ENCODE peak calls at places on chromosomes 7 and 10, in four cellular contexts. E is fibroblast of pulmonary artery, D is A673, Y is choroid plexus epithelial cell. G is an unnamed sample.

GRCh38 chr7:137970263-137970975 is 31.5 kb downstream of the CREB3L2 start:
- DNase-seq in Y (peak; percentile 93), E (peak; percentile 86), D (no peak), G (no peak)

GRCh38 chr10:124558901-124559321 is 97.3 kb downstream of the LHPP start:
- DNase-seq in E (peak; percentile 4), D (no peak), Y (peak; percentile 35), G (no peak)

GRCh38 chr7:69457912-69458491 is 140.3 kb upstream of the AUTS2 start:
- DNase-seq in E (peak; percentile 4), D (peak; percentile 68), Y (no peak), G (no peak)

GRCh38 chr10:117439243-117439912 is 64.1 kb upstream of the PDZD8 start:
- DNase-seq in D (no peak), E (peak; percentile 85), Y (peak; percentile 57), G (no peak)

GRCh38 chr10:34824870-34825269 is 9.8 kb upstream of the PARD3 start:
- DNase-seq in Y (no peak), E (no peak), D (no peak), G (peak; percentile 14)

GRCh38 chr10:36172574-36172973 is 530.5 kb upstream of the FZD8 start:
- DNase-seq in D (no peak), E (peak; percentile 69), Y (peak; percentile 79), G (no peak)

GRCh38 chr7:100493476-100494264 is 9.9 kb downstream of the NYAP1 start:
- DNase-seq in D (no peak), E (no peak), Y (peak; percentile 37), G (peak; percentile 51)

GRCh38 chr10:24463683-24464426 is 254.9 kb downstream of the KIAA1217 start:
- DNase-seq in Y (peak; percentile 83), E (peak; percentile 77), D (peak; percentile 91), G (no peak)

GRCh38 chr7:74262639-74263398 is 8.6 kb upstream of the RFC2 start:
- DNase-seq in D (no peak), Y (no peak), E (no peak), G (no peak)

GRCh38 chr7:24727165-24728120 is 29.8 kb downstream of the GSDME start:
- DNase-seq in D (no peak), Y (peak; percentile 26), E (peak; percentile 53), G (no peak)

GRCh38 chr10:24457661-24458318 is 248.9 kb downstream of the KIAA1217 start:
- DNase-seq in D (no peak), E (peak; percentile 30), Y (peak; percentile 54), G (no peak)

GRCh38 chr7:94043299-94043698 is 39.1 kb upstream of the BET1 start:
- DNase-seq in E (peak; percentile 74), Y (peak; percentile 70), D (no peak), G (no peak)

GRCh38 chr10:6916601-6917000 is 336.5 kb upstream of the PRKCQ start:
- DNase-seq in Y (no peak), D (no peak), E (no peak), G (no peak)

GRCh38 chr10:12605580-12606405 is 256.4 kb downstream of the CAMK1D start:
- DNase-seq in E (peak; percentile 7), D (no peak), Y (peak; percentile 74), G (no peak)

GRCh38 chr7:11841657-11842056 is 9.7 kb upstream of the THSD7A start:
- DNase-seq in D (no peak), E (no peak), Y (no peak), G (no peak)

GRCh38 chr7:828793-829561 is 3.3 kb upstream of the SUN1 start:
- DNase-seq in E (no peak), Y (no peak), D (no peak), G (no peak)

GRCh38 chr10:72274730-72275350 is 1.1 kb downstream of the DDIT4 start:
- DNase-seq in D (no peak), E (peak; percentile 82), Y (peak; percentile 85), G (peak; percentile 67)

GRCh38 chr10:34124522-34125035 is 690.5 kb downstream of the PARD3 start:
- DNase-seq in D (peak; percentile 57), E (peak; percentile 57), Y (peak; percentile 52), G (no peak)

GRCh38 chr10:119516381-119517234 is 25.9 kb downstream of the RGS10 start:
- DNase-seq in Y (peak; percentile 75), D (peak; percentile 47), E (no peak), G (no peak)

GRCh38 chr7:107660381-107661080 is at the start of gene SLC26A4:
- DNase-seq in D (no peak), Y (no peak), E (no peak), G (peak; percentile 4)

GRCh38 chr10:132065491-132066105 is at the start of gene JAKMIP3:
- DNase-seq in D (peak; percentile 76), E (peak; percentile 91), Y (peak; percentile 95), G (no peak)

GRCh38 chr7:80134536-80135305 is at the start of gene GNAI1:
- DNase-seq in E (peak; percentile 83), Y (peak; percentile 84), D (peak; percentile 84), G (peak; percentile 91)

GRCh38 chr7:70334883-70335282 is 736.6 kb downstream of the AUTS2 start:
- DNase-seq in D (no peak), Y (no peak), E (no peak), G (no peak)

GRCh38 chr10:29305031-29305335 is 16.1 kb downstream of the LYZL1 start:
- DNase-seq in Y (no peak), E (no peak), D (no peak), G (no peak)

GRCh38 chr7:152899482-152900166 is 140.1 kb downstream of the ACTR3B start:
- DNase-seq in E (no peak), D (peak; percentile 23), Y (peak; percentile 3), G (no peak)

GRCh38 chr10:58358947-58359346 is 24.1 kb downstream of the UBE2D1 start:
- DNase-seq in E (no peak), D (no peak), Y (no peak), G (no peak)

GRCh38 chr7:124764847-124765400 is 668 bp downstream of the GPR37 start:
- DNase-seq in D (peak; percentile 14), E (no peak), Y (peak; percentile 8), G (peak; percentile 29)

GRCh38 chr7:53811555-53812079 is 730.6 kb upstream of the VSTM2A start:
- DNase-seq in Y (peak; percentile 13), E (no peak), D (no peak), G (no peak)

GRCh38 chr7:20310963-20311742 is 19.5 kb upstream of the ITGB8 start:
- DNase-seq in Y (peak; percentile 82), D (peak; percentile 57), E (peak; percentile 81), G (no peak)

GRCh38 chr10:98312349-98312748 is 44.4 kb upstream of the LOXL4 start:
- DNase-seq in Y (no peak), D (no peak), E (no peak), G (no peak)

GRCh38 chr7:55568613-55569268 is 3.6 kb downstream of the VOPP1 start:
- DNase-seq in D (no peak), E (peak; percentile 38), Y (peak; percentile 61), G (no peak)
- TF ChIP-seq CTCF in D (no peak), E (peak; percentile 12), Y (peak; percentile 38), G (no peak)

GRCh38 chr10:120961720-120962259 is 110.6 kb downstream of the WDR11 start:
- DNase-seq in D (no peak), Y (no peak), E (no peak), G (no peak)
- TF ChIP-seq CTCF in D (no peak), Y (no peak), E (no peak), G (no peak)

GRCh38 chr7:142711722-142712616 is 37.3 kb upstream of the PRSS1 start:
- DNase-seq in Y (peak; percentile 58), D (peak; percentile 15), E (peak; percentile 55), G (no peak)
- TF ChIP-seq CTCF in Y (peak; percentile 78), D (peak; percentile 73), E (peak; percentile 78), G (peak; percentile 54)

GRCh38 chr10:43318978-43319965 is 52.2 kb upstream of the FXYD4 start:
- DNase-seq in Y (no peak), E (no peak), D (no peak), G (no peak)
- TF ChIP-seq CTCF in Y (no peak), E (no peak), D (no peak), G (no peak)

GRCh38 chr10:113616244-113617074 is 47.4 kb downstream of the NRAP start:
- DNase-seq in D (peak; percentile 54), E (peak; percentile 2), Y (peak; percentile 20), G (peak; percentile 11)
- TF ChIP-seq CTCF in D (peak; percentile 81), E (peak; percentile 28), Y (peak; percentile 52), G (peak; percentile 36)

DNA sequence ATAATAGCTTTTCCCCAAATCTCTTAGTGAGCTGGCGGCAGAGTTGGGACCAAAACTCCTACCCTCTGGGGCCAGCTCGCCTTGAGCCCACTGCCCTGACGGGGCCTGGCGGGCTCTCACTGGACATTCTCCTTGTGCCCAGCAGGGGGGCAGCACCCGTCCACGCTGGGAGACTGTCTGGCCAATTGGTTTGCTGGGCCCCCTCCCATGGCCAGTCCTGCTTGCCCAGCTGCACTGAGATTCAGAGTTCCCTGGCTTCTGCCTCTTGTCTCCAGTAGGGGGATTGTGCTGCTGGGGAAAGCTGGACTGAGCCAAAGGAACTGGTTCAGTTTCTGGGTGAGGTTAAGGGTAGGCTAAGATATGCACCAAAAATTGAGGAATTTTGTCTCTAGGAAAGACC is 59.8 kb downstream of the RAMP3 start:
- DNase-seq in E (no peak), D (no peak), Y (peak; percentile 39), G (no peak)
- TF ChIP-seq CTCF in E (peak; percentile 44), D (peak; percentile 20), Y (peak; percentile 71), G (no peak)

GRCh38 chr10:123501148-123501547 is 165.0 kb upstream of the GPR26 start:
- DNase-seq in Y (no peak), D (no peak), E (no peak), G (no peak)

GRCh38 chr10:123496996-123497660 is 169.0 kb upstream of the GPR26 start:
- DNase-seq in Y (no peak), E (no peak), D (no peak), G (no peak)

GRCh38 chr10:123507298-123507697 is 158.9 kb upstream of the GPR26 start:
- DNase-seq in E (no peak), D (no peak), Y (no peak), G (no peak)

GRCh38 chr10:123506455-123506854 is 159.7 kb upstream of the GPR26 start:
- DNase-seq in E (no peak), D (no peak), Y (no peak), G (no peak)

GRCh38 chr10:123502983-123503382 is 163.2 kb upstream of the GPR26 start:
- DNase-seq in D (no peak), Y (no peak), E (no peak), G (no peak)
- TF ChIP-seq CTCF in D (no peak), Y (no peak), E (no peak), G (no peak)

G was measured in endothelial cell.